ENCODE peak calls at places on chromosomes 12 and 14, in seven cellular contexts. E, B, F, M, K, P and A are unnamed samples.

GRCh38 chr12:15629761-15630160 is 159.4 kb downstream of the EPS8 start:
- DNase-seq in E (peak; percentile 50), B (no peak), F (no peak), M (no peak), K (no peak), P (no peak), A (peak; percentile 56)

GRCh38 chr14:106107703-106108102 is 581.3 kb downstream of the TMEM121 start:
- DNase-seq in E (no peak), B (no peak), F (no peak), M (no peak), K (no peak), P (no peak), A (no peak)

GRCh38 chr14:68622856-68623255 is 170.0 kb downstream of the ZFP36L1 start:
- DNase-seq in E (no peak), B (peak; percentile 30), F (no peak), M (peak; percentile 7), K (no peak), P (no peak), A (no peak)

GRCh38 chr14:54570047-54570446 is 3.1 kb downstream of the SAMD4A start:
- DNase-seq in E (no peak), B (no peak), F (no peak), M (no peak), K (no peak), P (no peak), A (no peak)

GRCh38 chr14:87934185-87934584 is 58.8 kb downstream of the GALC start:
- DNase-seq in E (no peak), B (peak; percentile 11), F (no peak), M (no peak), K (no peak), P (no peak), A (no peak)

GRCh38 chr14:58464652-58465051 is 37.1 kb downstream of the KIAA0586 start:
- DNase-seq in E (no peak), B (no peak), F (no peak), M (no peak), K (no peak), P (no peak), A (no peak)

GRCh38 chr12:110916295-110916875 is 4.0 kb downstream of the MYL2 start:
- DNase-seq in E (no peak), B (no peak), F (no peak), M (no peak), K (no peak), P (no peak), A (no peak)

GRCh38 chr12:108457006-108457733 is 57.9 kb upstream of the FICD start:
- DNase-seq in E (peak; percentile 43), B (peak; percentile 91), F (no peak), M (no peak), K (peak; percentile 78), P (peak; percentile 57), A (no peak)

GRCh38 chr14:34682787-34683321 is 31.5 kb downstream of the CFL2 start:
- DNase-seq in E (peak; percentile 30), B (no peak), F (no peak), M (no peak), K (no peak), P (no peak), A (no peak)

GRCh38 chr14:36478782-36479181 is 41.2 kb downstream of the NKX2-1 start:
- DNase-seq in E (peak; percentile 18), B (no peak), F (no peak), M (no peak), K (no peak), P (no peak), A (no peak)

GRCh38 chr14:50714452-50715073 is 46.5 kb upstream of the SAV1 start:
- DNase-seq in E (peak; percentile 45), B (peak; percentile 39), F (no peak), M (no peak), K (peak; percentile 69), P (peak; percentile 38), A (peak; percentile 14)

GRCh38 chr12:57214398-57214781 is 2.2 kb upstream of the NXPH4 start:
- DNase-seq in E (peak; percentile 23), B (peak; percentile 90), F (no peak), M (peak; percentile 70), K (peak; percentile 86), P (peak; percentile 68), A (no peak)

GRCh38 chr14:94654071-94654974 is 42.1 kb downstream of the SERPINA3 start:
- DNase-seq in E (no peak), B (no peak), F (no peak), M (no peak), K (no peak), P (no peak), A (no peak)

GRCh38 chr14:77105118-77105517 is 7.1 kb downstream of the CIPC start:
- DNase-seq in E (no peak), B (no peak), F (no peak), M (no peak), K (no peak), P (no peak), A (no peak)